ENCODE peak calls at places on chromosomes 1 and 21, in ten cellular contexts. H, T, Z, R, B, D, P, W, V and Q are unnamed samples.

GRCh38 chr1:51842255-51842654 is 36.3 kb downstream of the NRDC start:
- DNase-seq in H (no peak), T (no peak), Z (no peak), R (no peak), B (no peak), D (no peak), P (no peak), W (no peak), V (no peak), Q (no peak)

GRCh38 chr1:174052621-174053020 is 30.5 kb upstream of the RC3H1 start:
- DNase-seq in H (no peak), T (no peak), Z (no peak), R (no peak), B (no peak), D (no peak), P (no peak), W (no peak), V (no peak), Q (no peak)

GRCh38 chr1:7953850-7954609 is 7.5 kb upstream of the PARK7 start:
- DNase-seq in H (peak), T (peak), Z (peak), R (peak), B (no peak), D (peak), P (peak), W (peak), V (peak), Q (peak)

GRCh38 chr1:195577748-195578147 is 1030.5 kb downstream of the KCNT2 start:
- DNase-seq in H (no peak), T (no peak), Z (no peak), R (no peak), B (no peak), D (no peak), P (no peak), W (no peak), V (no peak), Q (no peak)

GRCh38 chr1:117942293-117942692 is 12.8 kb downstream of the WDR3 start:
- DNase-seq in H (no peak), T (no peak), Z (no peak), R (no peak), B (no peak), D (no peak), P (no peak), W (no peak), V (no peak), Q (no peak)

GRCh38 chr1:61993331-61993961 is 201.2 kb upstream of the L1TD1 start:
- DNase-seq in H (peak), T (no peak), Z (no peak), R (no peak), B (no peak), D (peak), P (peak), W (no peak), V (no peak), Q (no peak)

GRCh38 chr1:14259191-14259757 is 339.2 kb upstream of the KAZN start:
- DNase-seq in H (peak), T (no peak), Z (no peak), R (no peak), B (no peak), D (no peak), P (no peak), W (peak), V (no peak), Q (peak)

GRCh38 chr1:1326075-1326605 is 1.5 kb downstream of the CPTP start:
- DNase-seq in H (no peak), T (no peak), Z (no peak), R (no peak), B (no peak), D (no peak), P (no peak), W (no peak), V (no peak), Q (no peak)

GRCh38 chr1:65948609-65949229 is 156.0 kb downstream of the PDE4B start:
- DNase-seq in H (peak), T (no peak), Z (no peak), R (no peak), B (peak), D (peak), P (no peak), W (no peak), V (no peak), Q (no peak)

GRCh38 chr21:36945496-36946138 is 20.9 kb downstream of the HLCS start:
- DNase-seq in H (no peak), T (no peak), Z (no peak), R (no peak), B (no peak), D (no peak), P (no peak), W (no peak), V (no peak), Q (no peak)

GRCh38 chr1:111804736-111805135 is 49.0 kb downstream of the DDX20 start:
- DNase-seq in H (no peak), T (peak), Z (no peak), R (no peak), B (no peak), D (no peak), P (no peak), W (no peak), V (no peak), Q (no peak)

GRCh38 chr1:8047112-8047511 is 21.0 kb upstream of the ERRFI1 start:
- DNase-seq in H (no peak), T (no peak), Z (no peak), R (no peak), B (no peak), D (no peak), P (no peak), W (no peak), V (no peak), Q (no peak)

GRCh38 chr1:157784801-157785200 is 7.9 kb upstream of the FCRL2 start:
- DNase-seq in H (no peak), T (no peak), Z (no peak), R (no peak), B (no peak), D (no peak), P (no peak), W (no peak), V (no peak), Q (no peak)

GRCh38 chr1:41741244-41741643 is 177.5 kb downstream of the HIVEP3 start:
- DNase-seq in H (no peak), T (no peak), Z (no peak), R (no peak), B (no peak), D (peak), P (no peak), W (no peak), V (no peak), Q (no peak)

GRCh38 chr1:168907053-168907452 is 178.0 kb upstream of the DPT start:
- DNase-seq in H (no peak), T (no peak), Z (no peak), R (no peak), B (peak), D (no peak), P (peak), W (peak), V (no peak), Q (no peak)

GRCh38 chr1:218347316-218347712 is 2.2 kb downstream of the TGFB2 start:
- DNase-seq in H (no peak), T (peak), Z (no peak), R (no peak), B (peak), D (no peak), P (peak), W (no peak), V (no peak), Q (no peak)

GRCh38 chr1:229624906-229625871 is 733 bp downstream of the TAF5L start:
- DNase-seq in H (peak), T (peak), Z (no peak), R (peak), B (peak), D (peak), P (peak), W (peak), V (peak), Q (peak)

GRCh38 chr1:202230061-202230938 is 36.7 kb downstream of the LGR6 start:
- DNase-seq in H (no peak), T (no peak), Z (no peak), R (no peak), B (no peak), D (no peak), P (no peak), W (no peak), V (no peak), Q (no peak)

GRCh38 chr1:8632092-8632491 is 185.3 kb downstream of the RERE start:
- DNase-seq in H (no peak), T (no peak), Z (no peak), R (no peak), B (no peak), D (no peak), P (no peak), W (no peak), V (no peak), Q (no peak)

GRCh38 chr1:155463865-155464264 is 98.7 kb downstream of the ASH1L start:
- DNase-seq in H (no peak), T (no peak), Z (no peak), R (no peak), B (peak), D (peak), P (no peak), W (no peak), V (no peak), Q (no peak)

GRCh38 chr1:6603851-6604558 is 1.3 kb upstream of the KLHL21 start:
- DNase-seq in H (no peak), T (peak), Z (peak), R (peak), B (peak), D (peak), P (no peak), W (peak), V (no peak), Q (peak)

GRCh38 chr1:226135059-226135651 is 51.4 kb downstream of the ACBD3 start:
- DNase-seq in H (peak), T (no peak), Z (no peak), R (no peak), B (peak), D (no peak), P (no peak), W (peak), V (no peak), Q (no peak)

GRCh38 chr1:55524013-55524412 is 308.8 kb upstream of the USP24 start:
- DNase-seq in H (no peak), T (no peak), Z (no peak), R (no peak), B (no peak), D (no peak), P (no peak), W (peak), V (no peak), Q (no peak)

GRCh38 chr21:32772281-32773047 is 909 bp upstream of the PAXBP1 start:
- DNase-seq in H (peak), T (no peak), Z (no peak), R (peak), B (peak), D (no peak), P (peak), W (peak), V (peak), Q (no peak)

GRCh38 chr1:59707216-59707615 is 107.5 kb upstream of the HOOK1 start:
- DNase-seq in H (no peak), T (no peak), Z (peak), R (no peak), B (peak), D (peak), P (peak), W (no peak), V (no peak), Q (peak)

GRCh38 chr1:65104854-65105540 is 43.0 kb upstream of the AK4 start:
- DNase-seq in H (no peak), T (no peak), Z (no peak), R (no peak), B (no peak), D (no peak), P (no peak), W (no peak), V (no peak), Q (no peak)

GRCh38 chr1:45205910-45206721 is at the start of gene ZSWIM5:
- DNase-seq in H (peak), T (peak), Z (no peak), R (peak), B (peak), D (peak), P (peak), W (peak), V (peak), Q (peak)

GRCh38 chr21:33937931-33938339 is 22.3 kb upstream of the ATP5PO start:
- DNase-seq in H (no peak), T (no peak), Z (no peak), R (peak), B (no peak), D (no peak), P (no peak), W (no peak), V (no peak), Q (no peak)

GRCh38 chr21:38356898-38357297 is 100.1 kb downstream of the KCNJ15 start:
- DNase-seq in H (no peak), T (no peak), Z (no peak), R (no peak), B (no peak), D (no peak), P (no peak), W (no peak), V (no peak), Q (no peak)

GRCh38 chr1:39882152-39882551 is 1.2 kb downstream of the TRIT1 start:
- DNase-seq in H (no peak), T (no peak), Z (no peak), R (no peak), B (no peak), D (no peak), P (no peak), W (no peak), V (no peak), Q (no peak)

GRCh38 chr1:59645893-59646292 is 168.9 kb upstream of the HOOK1 start:
- DNase-seq in H (no peak), T (no peak), Z (no peak), R (no peak), B (no peak), D (no peak), P (no peak), W (no peak), V (no peak), Q (no peak)

GRCh38 chr1:205939690-205940330 is 3.4 kb downstream of the SLC26A9 start:
- DNase-seq in H (no peak), T (peak), Z (no peak), R (no peak), B (peak), D (no peak), P (peak), W (peak), V (no peak), Q (no peak)

GRCh38 chr1:234745844-234746797 is 136.1 kb upstream of the IRF2BP2 start:
- DNase-seq in H (no peak), T (no peak), Z (no peak), R (no peak), B (peak), D (peak), P (peak), W (no peak), V (no peak), Q (no peak)

GRCh38 chr1:115555446-115555845 is 86.3 kb upstream of the VANGL1 start:
- DNase-seq in H (no peak), T (no peak), Z (no peak), R (no peak), B (no peak), D (no peak), P (no peak), W (no peak), V (no peak), Q (no peak)

GRCh38 chr1:172325562-172325961 is 94.9 kb upstream of the C1orf105 start:
- DNase-seq in H (no peak), T (no peak), Z (no peak), R (no peak), B (peak), D (peak), P (peak), W (no peak), V (no peak), Q (no peak)

GRCh38 chr1:244102471-244102870 is 51.4 kb downstream of the ZBTB18 start:
- DNase-seq in H (no peak), T (no peak), Z (no peak), R (no peak), B (no peak), D (no peak), P (no peak), W (no peak), V (no peak), Q (no peak)

GRCh38 chr1:100622966-100623762 is 85.2 kb downstream of the GPR88 start:
- DNase-seq in H (no peak), T (no peak), Z (no peak), R (no peak), B (no peak), D (peak), P (no peak), W (no peak), V (no peak), Q (no peak)